ENCODE peak calls at places on chromosomes 7 and 10, in four cellular contexts. C is K562, M is H1, I is IMR-90. T is an unnamed sample.

GRCh38 chr10:24513155-24513554 is 210.5 kb downstream of the ARHGAP21 start:
- DNase-seq in C (no peak), M (peak), I (peak), T (no peak)

GRCh38 chr10:13526952-13527863 is 1.6 kb downstream of the BEND7 start:
- DNase-seq in C (no peak), M (no peak), I (peak), T (no peak)

GRCh38 chr7:145269418-145270161 is 433.7 kb upstream of the TPK1 start:
- DNase-seq in C (no peak), M (no peak), I (no peak), T (no peak)

GRCh38 chr7:37067961-37068536 is 343.8 kb upstream of the AOAH start:
- DNase-seq in C (no peak), M (no peak), I (peak), T (peak)

GRCh38 chr7:55325371-55325792 is 39.8 kb upstream of the LANCL2 start:
- DNase-seq in C (no peak), M (no peak), I (peak), T (no peak)

GRCh38 chr10:131648386-131649020 is 252.3 kb upstream of the PPP2R2D start:
- DNase-seq in C (no peak), M (no peak), I (no peak), T (no peak)

GRCh38 chr10:120805014-120805805 is 46.0 kb upstream of the WDR11 start:
- DNase-seq in C (no peak), M (no peak), I (no peak), T (no peak)

GRCh38 chr10:49254556-49255318 is 44.2 kb upstream of the C10orf71 start:
- DNase-seq in C (no peak), M (no peak), I (no peak), T (no peak)

GRCh38 chr10:48406204-48406603 is 99.7 kb downstream of the MAPK8 start:
- DNase-seq in C (peak), M (no peak), I (peak), T (no peak)

GRCh38 chr7:1691096-1691495 is 21.0 kb downstream of the ELFN1 start:
- DNase-seq in C (no peak), M (peak), I (no peak), T (no peak)

GRCh38 chr10:5442056-5442989 is 30.0 kb downstream of the NET1 start:
- DNase-seq in C (peak), M (no peak), I (peak), T (no peak)

GRCh38 chr7:21542891-21543527 is at the start of gene DNAH11:
- DNase-seq in C (peak), M (peak), I (no peak), T (no peak)

GRCh38 chr7:137592232-137592896 is 248.8 kb upstream of the PTN start:
- DNase-seq in C (peak), M (peak), I (peak), T (no peak)

GRCh38 chr10:2296179-2296578 is 558.9 kb upstream of the ADARB2 start:
- DNase-seq in C (no peak), M (no peak), I (no peak), T (no peak)

GRCh38 chr7:153832160-153832559 is 220.0 kb upstream of the DPP6 start:
- DNase-seq in C (no peak), M (no peak), I (no peak), T (no peak)

GRCh38 chr10:94105226-94105625 is 111.5 kb downstream of the PLCE1 start:
- DNase-seq in C (no peak), M (no peak), I (no peak), T (no peak)

GRCh38 chr7:597348-598178 is 77.9 kb upstream of the PDGFA start:
- DNase-seq in C (no peak), M (no peak), I (no peak), T (no peak)

GRCh38 chr10:92545556-92545955 is 28.3 kb downstream of the IDE start:
- DNase-seq in C (no peak), M (no peak), I (no peak), T (no peak)

GRCh38 chr7:106893591-106893990 is 28.5 kb downstream of the PIK3CG start:
- DNase-seq in C (no peak), M (no peak), I (peak), T (no peak)

GRCh38 chr7:34728156-34728555 is 70.1 kb downstream of the NPSR1 start:
- DNase-seq in C (no peak), M (no peak), I (no peak), T (no peak)

DNA sequence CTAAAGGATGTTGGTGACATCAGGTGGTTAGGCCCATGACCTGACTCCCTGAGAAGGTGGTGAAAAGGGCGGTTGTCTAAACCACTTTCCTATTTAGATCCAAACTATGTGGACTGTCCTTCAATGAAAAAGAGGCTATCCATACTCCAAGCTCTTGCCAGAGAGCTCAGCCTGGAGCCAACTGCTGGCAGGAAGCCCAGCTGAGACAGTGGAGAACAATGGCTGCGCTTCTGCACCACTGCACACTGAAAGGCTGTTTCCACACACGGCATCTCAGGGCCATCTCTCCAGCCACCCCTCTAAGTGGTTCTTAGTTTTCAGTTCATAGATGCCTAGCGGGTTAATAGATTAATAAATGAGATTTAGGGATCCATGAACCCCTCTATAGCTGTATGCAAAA is 488.8 kb upstream of the ZMIZ1 start:
- DNase-seq in C (no peak), M (no peak), I (no peak), T (no peak)
- TF ChIP-seq CHD1 in C (no peak), M (no peak), I (no peak), T (no peak)

DNA sequence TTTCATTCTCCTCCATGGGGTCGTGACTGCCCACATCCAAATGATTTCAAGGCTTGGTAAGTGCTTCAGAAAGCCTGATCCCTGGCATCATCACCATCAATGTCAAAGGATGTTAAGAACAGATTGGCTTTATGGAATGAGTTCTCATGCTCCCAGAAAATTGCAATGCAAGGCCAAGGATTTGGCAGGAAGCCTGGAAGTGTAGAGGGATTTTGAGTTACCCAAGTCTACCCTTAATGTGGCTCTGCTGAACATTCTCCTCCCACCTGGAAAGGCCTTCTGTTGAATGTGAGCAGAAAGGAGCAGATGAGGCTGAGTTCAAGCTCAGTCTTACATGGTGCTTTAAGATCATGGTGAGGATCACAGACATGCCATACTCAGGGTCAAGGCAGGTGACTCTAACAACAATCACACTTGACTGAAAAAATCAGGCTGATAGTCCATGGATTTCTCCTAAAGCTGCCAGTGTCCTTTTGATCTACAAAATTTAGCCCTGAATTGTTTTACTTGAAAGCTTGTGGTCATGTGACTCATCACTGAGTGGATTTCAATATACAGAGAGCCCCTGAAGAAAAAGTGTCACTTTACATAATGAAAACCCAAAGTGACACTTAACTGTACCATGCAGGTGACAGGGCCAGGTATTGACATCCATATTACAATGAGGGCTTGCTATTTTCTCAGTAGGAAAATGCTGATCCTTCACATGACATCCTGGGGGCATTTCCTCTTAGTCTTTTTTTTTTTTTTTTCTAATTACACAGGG is 111.1 kb upstream of the PDLIM1 start:
- DNase-seq in C (no peak), M (no peak), I (no peak), T (no peak)
- TF ChIP-seq CHD1 in C (no peak), M (no peak), I (no peak), T (no peak)

GRCh38 chr7:41125343-41125742 is 577.5 kb downstream of the INHBA start:
- DNase-seq in C (no peak), M (no peak), I (no peak), T (no peak)
- TF ChIP-seq CHD1 in C (no peak), M (no peak), I (no peak), T (no peak)

GRCh38 chr7:29810297-29810696 is 4.0 kb downstream of the WIPF3 start:
- DNase-seq in C (no peak), M (no peak), I (no peak), T (no peak)
- TF ChIP-seq CHD1 in C (no peak), M (no peak), I (no peak), T (no peak)

GRCh38 chr10:129530486-129531065 is 63.5 kb downstream of the MGMT start:
- DNase-seq in C (no peak), M (no peak), I (no peak), T (no peak)
- TF ChIP-seq CHD1 in C (no peak), M (no peak), I (no peak), T (no peak)

T was measured in GM12878.